ENCODE peak calls at places on chromosome 21, in five cellular contexts. Z is stomach, B is K562, O is SK-N-SH, K is transverse colon. D is an unnamed sample.

GRCh38 chr21:23986987-23987386 is 1620.3 kb downstream of the MRPL39 start:
- DNase-seq in B (no peak), O (no peak), Z (no peak), K (no peak), D (no peak)

GRCh38 chr21:35274090-35274489 is 225.0 kb upstream of the RUNX1 start:
- DNase-seq in K (no peak), Z (no peak), B (no peak), O (no peak), D (no peak)

GRCh38 chr21:31330144-31330483 is 13.9 kb downstream of the TIAM1 start:
- DNase-seq in O (no peak), B (no peak), Z (no peak), K (no peak), D (no peak)

GRCh38 chr21:16420086-16420724 is 690.4 kb downstream of the USP25 start:
- DNase-seq in O (peak; percentile 7), Z (peak; percentile 42), B (no peak), K (no peak), D (peak; percentile 69)

GRCh38 chr21:15772654-15773053 is 42.9 kb downstream of the USP25 start:
- DNase-seq in O (no peak), Z (no peak), B (no peak), K (no peak), D (no peak)

GRCh38 chr21:16571594-16571993 is 841.8 kb downstream of the USP25 start:
- DNase-seq in Z (no peak), K (no peak), O (no peak), B (no peak), D (no peak)

GRCh38 chr21:21199342-21200102 is 201.3 kb downstream of the NCAM2 start:
- DNase-seq in B (no peak), Z (no peak), K (no peak), O (no peak), D (no peak)

GRCh38 chr21:31310750-31311149 is 33.3 kb downstream of the TIAM1 start:
- DNase-seq in O (no peak), K (no peak), B (no peak), Z (peak; percentile 51), D (no peak)

GRCh38 chr21:41370840-41371697 is 9.2 kb downstream of the MX2 start:
- DNase-seq in O (no peak), B (no peak), K (no peak), Z (no peak), D (no peak)

GRCh38 chr21:36541721-36542139 is 61.8 kb upstream of the CLDN14 start:
- DNase-seq in B (no peak), K (no peak), O (no peak), Z (no peak), D (no peak)

GRCh38 chr21:27646691-27647090 is 679.8 kb upstream of the ADAMTS5 start:
- DNase-seq in K (no peak), O (no peak), Z (no peak), B (no peak), D (no peak)

GRCh38 chr21:31991356-31992331 is 118.8 kb downstream of the HUNK start:
- DNase-seq in K (no peak), B (no peak), O (peak; percentile 34), Z (no peak), D (no peak)

DNA sequence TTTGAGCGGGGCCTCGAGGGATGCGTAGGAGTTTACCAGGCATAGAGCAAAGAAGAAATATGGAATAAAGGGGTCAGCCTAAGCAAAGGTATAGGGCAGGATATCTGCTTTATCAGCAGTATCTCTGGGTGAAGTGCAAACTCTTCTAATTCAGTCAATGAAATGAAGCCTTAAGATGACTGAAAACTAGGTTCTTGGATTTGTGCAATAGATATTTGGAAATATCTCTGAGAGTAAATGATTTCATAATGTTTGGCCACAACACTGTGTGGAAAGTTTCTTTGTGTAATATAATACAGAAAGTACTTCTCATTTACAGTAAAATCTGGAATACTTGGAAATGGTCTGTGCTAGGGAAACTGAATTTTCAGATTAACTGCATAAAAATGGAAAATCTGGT is 26.1 kb downstream of the KCNJ15 start:
- DNase-seq in Z (no peak), B (no peak), O (no peak), K (no peak), D (no peak)
- TF ChIP-seq EP300 in Z (no peak), B (no peak), O (no peak), K (no peak), D (no peak)

GRCh38 chr21:43299441-43300277 is 127.3 kb downstream of the SIK1 start:
- DNase-seq in O (peak; percentile 69), K (no peak), B (no peak), Z (no peak), D (peak; percentile 69)
- TF ChIP-seq CTCF in O (no peak), K (no peak), B (no peak), Z (no peak), D (no peak)

GRCh38 chr21:46093668-46094400 is 4.1 kb upstream of the COL6A2 start:
- DNase-seq in O (no peak), K (no peak), Z (peak; percentile 20), B (no peak), D (peak; percentile 30)
- H3K4me1 ChIP-seq in O (peaks cover 3% of the 10 kb centered on the region), K (peaks cover 12% of the 10 kb centered on the region), Z (peaks cover 21% of the 10 kb centered on the region), B (no peaks in the 10 kb centered on the region), D (peaks cover 10% of the 10 kb centered on the region)

GRCh38 chr21:29486306-29486705 is 187.6 kb downstream of the BACH1 start:
- DNase-seq in O (no peak), B (no peak), Z (no peak), K (no peak), D (no peak)
- TF ChIP-seq EP300 in O (no peak), B (no peak), Z (no peak), K (no peak), D (no peak)

DNA sequence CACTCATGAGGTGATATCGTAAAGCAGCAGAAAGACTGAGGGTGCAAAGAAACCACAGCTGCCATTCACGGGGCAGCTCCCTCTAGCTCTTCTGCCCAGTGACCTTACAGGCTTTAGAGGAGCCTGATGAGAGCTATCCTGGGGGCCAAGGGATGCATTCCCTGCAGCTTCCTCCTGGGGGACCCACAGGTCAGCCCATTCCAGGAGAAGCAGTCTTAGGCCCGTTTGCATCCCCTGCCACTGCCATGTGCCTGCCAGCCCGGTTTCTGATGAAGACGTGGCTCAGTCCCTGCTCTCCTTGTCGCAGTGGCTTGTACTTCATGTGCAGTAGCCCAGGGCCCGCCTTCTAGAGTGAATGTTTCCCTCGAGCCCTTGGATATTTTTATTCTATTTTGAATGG is 22.8 kb downstream of the ATP5PO start:
- DNase-seq in Z (no peak), K (no peak), O (peak; percentile 27), B (peak; percentile 55), D (no peak)
- TF ChIP-seq CTCF in Z (no peak), K (no peak), O (peak; percentile 11), B (peak; percentile 58), D (no peak)

DNA sequence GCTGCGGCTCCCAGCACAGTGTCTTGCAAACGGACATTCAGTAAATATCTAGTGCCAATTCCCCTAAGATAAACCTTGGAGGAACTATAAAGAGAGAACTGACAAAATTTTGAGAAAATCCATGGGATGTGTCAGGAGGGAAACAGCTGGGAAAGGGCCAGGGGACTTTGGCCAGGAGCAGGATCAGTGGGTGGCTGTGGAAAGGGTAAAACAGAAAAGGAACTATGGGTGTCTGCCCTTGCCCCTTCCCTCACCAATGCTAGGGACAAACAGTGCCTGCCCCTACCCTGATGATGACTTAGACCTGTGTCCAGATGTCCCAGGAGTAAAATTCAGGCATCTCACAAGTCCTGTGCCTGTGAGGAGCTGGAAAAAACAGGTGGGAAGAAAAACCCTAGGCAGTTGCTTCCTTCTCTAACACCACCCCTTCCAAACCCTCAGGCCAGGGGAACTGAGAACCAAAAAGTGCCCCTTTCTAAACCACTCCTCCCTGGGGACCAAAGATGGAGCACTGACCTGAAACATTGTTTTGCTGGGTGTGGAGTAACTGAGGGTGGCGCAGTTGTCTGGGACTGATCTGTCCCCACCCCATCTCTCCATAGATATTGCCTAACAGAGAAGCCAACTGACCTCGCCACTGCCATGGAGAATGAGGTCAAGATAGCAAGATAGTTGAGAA is 22.1 kb upstream of the IFNAR2 start:
- DNase-seq in B (no peak), O (no peak), K (no peak), Z (no peak), D (no peak)
- H3K4me1 ChIP-seq in B (peaks cover 23% of the 10 kb centered on the region), O (no peaks in the 10 kb centered on the region), K (peaks cover 14% of the 10 kb centered on the region), Z (peaks cover 4% of the 10 kb centered on the region), D (peaks cover 5% of the 10 kb centered on the region)

DNA sequence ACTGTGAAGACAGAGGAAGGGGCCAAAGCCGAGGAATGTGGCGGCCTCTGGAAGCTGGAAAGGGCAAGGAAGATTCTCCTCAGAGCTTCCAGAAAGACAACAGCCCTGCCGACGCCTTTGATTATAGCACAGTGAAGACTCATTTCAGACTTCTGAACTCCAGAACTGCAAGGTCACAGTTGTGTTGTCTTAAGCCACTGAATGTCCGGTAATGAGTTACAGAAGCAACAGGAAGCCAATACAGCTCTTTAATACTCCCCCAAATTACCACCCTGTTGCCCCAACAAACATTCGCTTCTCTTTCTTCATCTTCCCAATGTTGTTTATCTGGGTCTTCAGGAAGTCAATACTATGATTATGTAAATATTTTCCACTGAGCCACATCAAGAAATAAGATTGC is 44.0 kb downstream of the ETS2 start:
- DNase-seq in B (no peak), Z (no peak), K (no peak), O (no peak), D (no peak)
- TF ChIP-seq EP300 in B (no peak), Z (no peak), K (no peak), O (no peak), D (no peak)

D was measured in ovary.